ENCODE peak calls at places on chromosomes 4 and X, in five cellular contexts. P, L, D, C and V are unnamed samples.

GRCh38 chr4:155079866-155080265 is 128.6 kb upstream of the NPY2R start:
- DNase-seq in P (no peak), L (no peak), D (no peak), C (no peak), V (no peak)

GRCh38 chr4:38371391-38371851 is 292.6 kb upstream of the KLF3 start:
- DNase-seq in P (no peak), L (no peak), D (no peak), C (no peak), V (no peak)

GRCh38 chr4:179867300-179867878 is 2375.8 kb upstream of the TENM3 start:
- DNase-seq in P (peak; percentile 80), L (no peak), D (no peak), C (peak; percentile 84), V (peak; percentile 48)

GRCh38 chrX:8848921-8849320 is 47.7 kb upstream of the FAM9A start:
- DNase-seq in P (no peak), L (no peak), D (no peak), C (no peak), V (peak; percentile 80)

GRCh38 chr4:47617607-47618006 is 132.5 kb downstream of the ATP10D start:
- DNase-seq in P (no peak), L (no peak), D (no peak), C (no peak), V (no peak)

GRCh38 chrX:150155396-150156048 is 207.6 kb upstream of the MAMLD1 start:
- DNase-seq in P (no peak), L (no peak), D (no peak), C (no peak), V (peak; percentile 66)

GRCh38 chr4:174681723-174682300 is 147.2 kb downstream of the GLRA3 start:
- DNase-seq in P (no peak), L (no peak), D (no peak), C (no peak), V (no peak)

GRCh38 chr4:18733956-18734872 is 712.7 kb upstream of the LCORL start:
- DNase-seq in P (no peak), L (no peak), D (no peak), C (no peak), V (no peak)

GRCh38 chr4:122733805-122734155 is 1.3 kb downstream of the BBS12 start:
- DNase-seq in P (no peak), L (no peak), D (no peak), C (no peak), V (no peak)
- H3K27me3 ChIP-seq in P (no peaks in the 10 kb centered on the region), L (no peaks in the 10 kb centered on the region), D (no peaks in the 10 kb centered on the region), C (no peaks in the 10 kb centered on the region), V (no peaks in the 10 kb centered on the region)

GRCh38 chrX:139708067-139708466 is at the start of gene MCF2:
- DNase-seq in P (no peak), L (no peak), D (no peak), C (no peak), V (no peak)

GRCh38 chrX:139702658-139703057 is 5.3 kb downstream of the MCF2 start:
- DNase-seq in P (no peak), L (no peak), D (no peak), C (no peak), V (no peak)
- H3K27me3 ChIP-seq in P (no peaks in the 10 kb centered on the region), L (no peaks in the 10 kb centered on the region), D (peaks cover 4% of the 10 kb centered on the region), C (no peaks in the 10 kb centered on the region), V (no peaks in the 10 kb centered on the region)

GRCh38 chrX:153993978-153994377 is 21.4 kb downstream of the TMEM187 start:
- DNase-seq in P (no peak), L (no peak), D (no peak), C (no peak), V (no peak)
- H3K27me3 ChIP-seq in P (no peaks in the 10 kb centered on the region), L (no peaks in the 10 kb centered on the region), D (no peaks in the 10 kb centered on the region), C (no peaks in the 10 kb centered on the region), V (no peaks in the 10 kb centered on the region)

DNA sequence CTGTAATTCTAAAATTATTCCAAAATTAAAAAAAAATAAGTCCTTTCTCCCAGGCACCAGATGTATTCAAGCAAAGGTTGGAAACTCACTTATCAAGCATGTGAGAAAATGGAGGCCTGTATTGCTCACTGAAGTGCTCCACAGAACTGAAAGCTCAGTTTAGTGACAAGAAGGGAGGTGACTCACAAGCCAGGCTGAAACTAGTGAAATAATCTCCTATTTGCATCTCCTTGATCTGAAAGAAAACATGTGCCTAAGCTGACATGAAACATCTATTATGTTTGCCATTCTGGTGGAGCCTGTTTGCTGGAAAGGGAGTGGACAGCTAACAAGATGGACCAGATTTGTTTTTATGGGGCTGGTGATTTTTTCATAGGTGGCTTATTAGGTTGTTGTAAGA is 54.0 kb upstream of the AMELX start:
- DNase-seq in P (no peak), L (no peak), D (no peak), C (no peak), V (peak; percentile 45)
- H3K27me3 ChIP-seq in P (peaks cover 3% of the 10 kb centered on the region), L (no peaks in the 10 kb centered on the region), D (no peaks in the 10 kb centered on the region), C (no peaks in the 10 kb centered on the region), V (no peaks in the 10 kb centered on the region)

GRCh38 chr4:109355835-109356234 is 53.4 kb upstream of the COL25A1 start:
- DNase-seq in P (no peak), L (no peak), D (no peak), C (no peak), V (no peak)

GRCh38 chr4:109359040-109359646 is 56.7 kb upstream of the COL25A1 start:
- DNase-seq in P (no peak), L (no peak), D (no peak), C (no peak), V (no peak)
- H3K27me3 ChIP-seq in P (peaks cover 18% of the 10 kb centered on the region), L (no peaks in the 10 kb centered on the region), D (peaks cover 26% of the 10 kb centered on the region), C (no peaks in the 10 kb centered on the region), V (no peaks in the 10 kb centered on the region)